ENCODE peak calls at places on chromosomes 11 and 22, in seven cellular contexts. One of them, this sample, is unnamed.

GRCh38 chr11:16883179-16883578 is 131.0 kb downstream of the PLEKHA7 start:
- DNase-seq in epithelial cell of esophagus: peak
- DNase-seq in prostate gland: peak
- DNase-seq in foreskin fibroblast: no peak
- DNase-seq in ovary: no peak
- DNase-seq in fibroblast of lung: no peak
- DNase-seq in Calu3: peak
- DNase-seq in this sample: no peak

GRCh38 chr11:110463153-110463552 is 33.4 kb downstream of the FDX1 start:
- DNase-seq in ovary: peak
- DNase-seq in prostate gland: no peak
- DNase-seq in epithelial cell of esophagus: peak
- DNase-seq in fibroblast of lung: peak
- DNase-seq in Calu3: peak
- DNase-seq in foreskin fibroblast: peak
- DNase-seq in this sample: no peak

GRCh38 chr11:102611291-102611690 is 13.8 kb downstream of the MMP20 start:
- DNase-seq in fibroblast of lung: no peak
- DNase-seq in epithelial cell of esophagus: no peak
- DNase-seq in prostate gland: no peak
- DNase-seq in ovary: no peak
- DNase-seq in foreskin fibroblast: no peak
- DNase-seq in Calu3: no peak
- DNase-seq in this sample: no peak

GRCh38 chr11:117887431-117888139 is 11.1 kb upstream of the FXYD6 start:
- DNase-seq in epithelial cell of esophagus: no peak
- DNase-seq in foreskin fibroblast: no peak
- DNase-seq in ovary: peak
- DNase-seq in Calu3: no peak
- DNase-seq in prostate gland: no peak
- DNase-seq in fibroblast of lung: no peak
- DNase-seq in this sample: peak

GRCh38 chr22:42645938-42646568 is 3.1 kb downstream of the CYB5R3 start:
- DNase-seq in foreskin fibroblast: no peak
- DNase-seq in prostate gland: peak
- DNase-seq in ovary: no peak
- DNase-seq in Calu3: no peak
- DNase-seq in fibroblast of lung: no peak
- DNase-seq in epithelial cell of esophagus: no peak
- DNase-seq in this sample: no peak

GRCh38 chr11:86934933-86935579 is 20.1 kb downstream of the FZD4 start:
- DNase-seq in foreskin fibroblast: no peak
- DNase-seq in prostate gland: peak
- DNase-seq in epithelial cell of esophagus: no peak
- DNase-seq in ovary: no peak
- DNase-seq in fibroblast of lung: peak
- DNase-seq in Calu3: no peak
- DNase-seq in this sample: no peak

GRCh38 chr22:26086359-26086758 is 82.9 kb upstream of the SEZ6L start:
- DNase-seq in prostate gland: no peak
- DNase-seq in Calu3: no peak
- DNase-seq in fibroblast of lung: no peak
- DNase-seq in ovary: no peak
- DNase-seq in epithelial cell of esophagus: no peak
- DNase-seq in foreskin fibroblast: no peak
- DNase-seq in this sample: no peak

GRCh38 chr11:77065878-77066228 is 918 bp upstream of the CAPN5 start:
- DNase-seq in foreskin fibroblast: peak
- DNase-seq in prostate gland: peak
- DNase-seq in epithelial cell of esophagus: peak
- DNase-seq in ovary: peak
- DNase-seq in fibroblast of lung: peak
- DNase-seq in Calu3: no peak
- DNase-seq in this sample: no peak

GRCh38 chr11:93906486-93906885 is 56.1 kb upstream of the VSTM5 start:
- DNase-seq in epithelial cell of esophagus: peak
- DNase-seq in fibroblast of lung: peak
- DNase-seq in ovary: no peak
- DNase-seq in foreskin fibroblast: peak
- DNase-seq in Calu3: no peak
- DNase-seq in prostate gland: no peak
- DNase-seq in this sample: no peak

GRCh38 chr11:3108183-3108721 is 51.0 kb upstream of the CARS1 start:
- DNase-seq in ovary: peak
- DNase-seq in epithelial cell of esophagus: no peak
- DNase-seq in fibroblast of lung: no peak
- DNase-seq in Calu3: no peak
- DNase-seq in foreskin fibroblast: no peak
- DNase-seq in prostate gland: no peak
- DNase-seq in this sample: no peak

GRCh38 chr22:19292262-19293230 is 1.0 kb upstream of the CLTCL1 start:
- DNase-seq in Calu3: no peak
- DNase-seq in foreskin fibroblast: peak
- DNase-seq in ovary: peak
- DNase-seq in fibroblast of lung: no peak
- DNase-seq in epithelial cell of esophagus: peak
- DNase-seq in prostate gland: peak
- DNase-seq in this sample: peak

GRCh38 chr11:78613053-78613813 is 38.6 kb upstream of the NARS2 start:
- DNase-seq in foreskin fibroblast: no peak
- DNase-seq in ovary: no peak
- DNase-seq in Calu3: no peak
- DNase-seq in fibroblast of lung: no peak
- DNase-seq in epithelial cell of esophagus: no peak
- DNase-seq in prostate gland: no peak
- DNase-seq in this sample: no peak

GRCh38 chr11:78620159-78620558 is 45.5 kb upstream of the NARS2 start:
- DNase-seq in ovary: no peak
- DNase-seq in prostate gland: no peak
- DNase-seq in fibroblast of lung: no peak
- DNase-seq in foreskin fibroblast: no peak
- DNase-seq in Calu3: no peak
- DNase-seq in epithelial cell of esophagus: no peak
- DNase-seq in this sample: no peak

DNA sequence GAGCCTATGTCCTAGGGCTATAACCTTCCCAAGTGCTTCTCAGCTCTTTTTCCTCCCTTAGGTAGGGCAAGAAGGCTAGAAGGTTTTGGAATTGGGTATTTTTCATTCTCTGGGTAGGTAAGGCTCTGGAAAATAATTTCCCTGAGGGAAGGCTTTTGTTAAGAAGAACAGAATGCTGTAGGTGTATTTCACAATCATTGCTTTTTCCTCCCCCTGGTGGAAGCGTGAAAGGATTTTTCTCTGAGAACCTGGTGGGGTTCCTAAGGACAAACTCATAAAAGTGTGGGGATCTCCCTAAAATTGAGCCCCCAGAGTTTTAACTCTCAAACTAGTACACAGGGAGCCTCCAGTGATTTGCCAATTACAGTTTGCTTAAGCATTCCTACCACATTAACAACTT is 41.1 kb upstream of the NARS2 start:
- DNase-seq in foreskin fibroblast: peak
- DNase-seq in prostate gland: no peak
- DNase-seq in epithelial cell of esophagus: peak
- DNase-seq in fibroblast of lung: no peak
- DNase-seq in Calu3: no peak
- DNase-seq in ovary: no peak
- DNase-seq in this sample: no peak
- TF ChIP-seq CTCF in foreskin fibroblast: no peak
- TF ChIP-seq CTCF in prostate gland: no peak
- TF ChIP-seq CTCF in epithelial cell of esophagus: peak
- TF ChIP-seq CTCF in fibroblast of lung: no peak
- TF ChIP-seq CTCF in Calu3: no peak
- TF ChIP-seq CTCF in ovary: no peak
- TF ChIP-seq CTCF in this sample: no peak

GRCh38 chr22:50219800-50220602 is 19.2 kb downstream of the SELENOO start:
- DNase-seq in foreskin fibroblast: no peak
- DNase-seq in prostate gland: no peak
- DNase-seq in Calu3: no peak
- DNase-seq in ovary: peak
- DNase-seq in epithelial cell of esophagus: no peak
- DNase-seq in fibroblast of lung: no peak
- DNase-seq in this sample: no peak

GRCh38 chr22:50224071-50224470 is 20.8 kb downstream of the TUBGCP6 start:
- DNase-seq in ovary: no peak
- DNase-seq in foreskin fibroblast: no peak
- DNase-seq in Calu3: no peak
- DNase-seq in fibroblast of lung: no peak
- DNase-seq in prostate gland: no peak
- DNase-seq in epithelial cell of esophagus: no peak
- DNase-seq in this sample: no peak

GRCh38 chr22:50220603-50221409 is 20.0 kb downstream of the SELENOO start:
- DNase-seq in epithelial cell of esophagus: no peak
- DNase-seq in prostate gland: no peak
- DNase-seq in foreskin fibroblast: no peak
- DNase-seq in fibroblast of lung: no peak
- DNase-seq in Calu3: no peak
- DNase-seq in ovary: peak
- DNase-seq in this sample: no peak

GRCh38 chr22:50222508-50222907 is 21.7 kb downstream of the SELENOO start:
- DNase-seq in foreskin fibroblast: no peak
- DNase-seq in fibroblast of lung: no peak
- DNase-seq in epithelial cell of esophagus: no peak
- DNase-seq in ovary: no peak
- DNase-seq in Calu3: no peak
- DNase-seq in prostate gland: no peak
- DNase-seq in this sample: no peak

DNA sequence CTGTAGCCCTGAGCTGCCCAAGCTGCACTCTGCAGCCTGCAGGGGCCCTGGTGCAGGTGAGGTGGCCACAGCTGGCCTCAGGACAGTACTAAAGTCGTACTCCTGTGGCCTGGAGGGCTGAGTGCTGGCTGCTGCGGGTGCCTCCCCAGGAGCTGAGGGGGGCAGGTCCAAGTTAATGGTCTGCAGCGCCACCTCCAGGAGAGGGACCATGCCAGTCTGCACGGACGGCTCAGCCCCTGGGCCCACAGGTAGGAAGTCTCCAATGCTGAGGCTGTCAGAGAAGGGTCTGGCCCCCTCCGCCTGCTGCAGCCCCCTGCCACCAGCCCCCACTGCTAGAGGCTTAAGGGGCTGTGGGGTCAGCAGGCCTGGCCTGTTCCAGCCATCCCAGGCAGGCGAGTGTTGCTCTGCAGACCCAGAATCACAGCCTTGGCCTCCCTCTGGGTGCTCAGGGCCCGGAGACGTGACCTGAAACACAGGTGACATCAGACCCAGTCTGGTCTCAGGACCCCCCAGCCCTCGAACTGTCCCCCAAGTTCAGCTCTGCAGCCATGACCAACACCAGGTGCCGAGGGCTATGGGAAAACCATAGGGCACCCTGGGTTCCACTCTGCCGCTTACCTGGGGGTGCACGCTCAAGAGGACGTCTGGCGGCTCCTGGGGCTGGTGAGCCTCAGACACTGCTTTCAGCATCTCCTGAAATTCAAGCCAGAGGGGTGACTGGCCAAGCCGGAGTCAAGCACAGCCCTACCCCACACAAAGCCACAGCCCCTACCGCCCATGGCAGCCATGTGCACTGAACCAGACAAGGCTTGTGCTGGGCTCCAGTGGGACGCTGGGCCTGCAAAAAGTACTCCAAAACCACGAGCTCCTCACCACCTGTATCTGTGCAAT is 20.8 kb downstream of the SELENOO start:
- DNase-seq in Calu3: no peak
- DNase-seq in fibroblast of lung: no peak
- DNase-seq in ovary: no peak
- DNase-seq in prostate gland: no peak
- DNase-seq in epithelial cell of esophagus: no peak
- DNase-seq in foreskin fibroblast: no peak
- DNase-seq in this sample: no peak
- TF ChIP-seq CTCF in Calu3: no peak
- TF ChIP-seq CTCF in fibroblast of lung: no peak
- TF ChIP-seq CTCF in ovary: no peak
- TF ChIP-seq CTCF in prostate gland: no peak
- TF ChIP-seq CTCF in epithelial cell of esophagus: no peak
- TF ChIP-seq CTCF in foreskin fibroblast: no peak
- TF ChIP-seq CTCF in this sample: no peak

DNA sequence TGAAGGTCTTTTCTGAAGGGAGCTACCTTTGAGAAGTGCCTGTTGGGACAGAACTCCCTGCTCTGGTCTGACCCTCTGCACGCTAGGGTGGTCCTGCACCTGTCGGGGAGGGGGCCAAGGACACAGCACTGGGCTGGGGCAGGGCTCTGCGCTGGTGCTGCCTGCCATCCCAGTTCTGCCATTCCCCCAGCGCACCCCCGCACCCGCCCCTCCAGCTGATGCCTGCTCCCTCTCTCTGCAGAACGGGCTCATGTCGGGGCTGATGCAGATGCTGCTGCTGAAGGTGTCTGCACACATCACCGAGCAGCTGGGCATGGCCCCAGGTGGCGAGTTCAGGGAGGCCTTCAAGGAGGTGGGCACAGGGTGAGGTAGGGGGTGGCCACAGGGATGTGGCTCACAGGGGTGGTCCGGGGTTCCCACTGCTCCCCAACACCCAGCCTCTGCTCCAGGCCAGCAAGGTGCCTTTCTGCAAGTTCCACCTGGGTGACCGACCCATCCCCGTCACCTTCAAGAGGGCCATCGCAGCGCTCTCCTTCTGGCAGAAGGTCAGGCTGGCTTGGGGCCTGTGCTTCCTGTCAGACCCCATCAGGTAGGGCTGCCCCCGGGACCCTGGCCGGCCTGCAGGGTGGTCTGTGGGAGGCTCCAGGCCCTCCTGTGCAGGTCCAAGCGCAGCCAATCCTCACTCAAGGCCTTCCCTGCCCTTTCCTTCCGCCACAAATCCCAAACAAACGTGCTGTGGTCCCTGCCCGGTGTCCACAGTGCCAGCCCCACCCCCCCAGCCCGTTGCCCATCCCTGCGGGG is 3.6 kb upstream of the SELENOO start:
- DNase-seq in foreskin fibroblast: no peak
- DNase-seq in prostate gland: no peak
- DNase-seq in ovary: no peak
- DNase-seq in fibroblast of lung: no peak
- DNase-seq in epithelial cell of esophagus: no peak
- DNase-seq in Calu3: no peak
- DNase-seq in this sample: no peak
- TF ChIP-seq CTCF in foreskin fibroblast: no peak
- TF ChIP-seq CTCF in prostate gland: no peak
- TF ChIP-seq CTCF in ovary: no peak
- TF ChIP-seq CTCF in fibroblast of lung: no peak
- TF ChIP-seq CTCF in epithelial cell of esophagus: no peak
- TF ChIP-seq CTCF in Calu3: no peak
- TF ChIP-seq CTCF in this sample: no peak

DNA sequence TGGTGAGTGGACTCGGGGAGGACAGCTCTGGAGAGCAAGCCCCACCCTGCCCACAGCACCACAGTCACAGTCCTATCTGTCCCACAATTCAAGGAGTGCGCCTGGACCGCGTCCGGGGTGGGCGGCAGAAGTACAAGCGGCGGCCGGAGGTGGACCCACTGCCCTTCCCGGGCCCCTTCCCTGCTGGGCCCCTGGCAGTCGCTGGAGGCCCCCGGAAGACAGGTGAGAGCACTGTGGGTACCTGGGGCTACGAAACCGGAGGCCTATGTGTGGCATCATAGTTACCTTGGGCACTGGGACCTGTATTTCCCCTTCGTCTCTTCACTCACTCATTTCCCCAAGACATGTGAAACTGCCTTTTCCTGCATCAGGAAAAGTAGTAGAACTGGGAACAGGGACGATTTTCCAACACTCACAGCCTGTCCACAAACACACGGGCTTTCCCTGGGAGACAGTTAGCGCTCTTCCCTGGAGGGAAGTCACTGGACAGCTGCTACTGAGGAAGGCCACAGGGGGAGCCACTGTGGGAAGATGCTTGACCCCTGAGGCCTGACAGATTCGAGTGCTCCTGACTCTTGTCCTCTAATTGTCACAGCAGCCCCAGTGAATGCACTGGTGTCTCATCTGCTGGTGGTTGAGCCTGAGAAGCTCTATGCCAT is 3.1 kb downstream of the TRMT112 start:
- DNase-seq in fibroblast of lung: no peak
- DNase-seq in epithelial cell of esophagus: no peak
- DNase-seq in foreskin fibroblast: peak
- DNase-seq in prostate gland: no peak
- DNase-seq in ovary: no peak
- DNase-seq in Calu3: no peak
- DNase-seq in this sample: no peak
- TF ChIP-seq CTCF in fibroblast of lung: no peak
- TF ChIP-seq CTCF in epithelial cell of esophagus: peak
- TF ChIP-seq CTCF in foreskin fibroblast: peak
- TF ChIP-seq CTCF in prostate gland: no peak
- TF ChIP-seq CTCF in ovary: no peak
- TF ChIP-seq CTCF in Calu3: no peak
- TF ChIP-seq CTCF in this sample: no peak

This sample was measured in osteocyte.